ENCODE peak calls at places on chromosomes 12 and 14, in seven cellular contexts. W is fibroblast of gingiva; E is neuronal stem cell; T is effector memory CD4-positive, alpha-beta T cell; V is AG04450; F is HT-29; N is HT1080. I is an unnamed sample.

GRCh38 chr14:34368115-34368970 is 93.7 kb downstream of the SPTSSA start:
- DNase-seq in W (peak), E (no peak), T (no peak), V (no peak), F (peak), N (no peak), I (no peak)

GRCh38 chr12:203462-204260 is 10.3 kb downstream of the SLC6A12 start:
- DNase-seq in W (no peak), E (peak), T (no peak), V (no peak), F (no peak), N (no peak), I (no peak)

GRCh38 chr12:109701064-109701463 is 12.6 kb upstream of the FAM222A start:
- DNase-seq in W (no peak), E (no peak), T (no peak), V (no peak), F (no peak), N (no peak), I (no peak)

GRCh38 chr12:132176920-132177551 is 32.8 kb downstream of the NOC4L start:
- DNase-seq in W (no peak), E (no peak), T (no peak), V (no peak), F (no peak), N (no peak), I (no peak)

GRCh38 chr12:132398386-132398991 is 69.1 kb upstream of the GALNT9 start:
- DNase-seq in W (no peak), E (no peak), T (no peak), V (no peak), F (no peak), N (no peak), I (no peak)

GRCh38 chr12:58367041-58367440 is 425.7 kb downstream of the ATP23 start:
- DNase-seq in W (no peak), E (no peak), T (no peak), V (no peak), F (no peak), N (no peak), I (no peak)

GRCh38 chr12:87988534-87988933 is 40.7 kb downstream of the C12orf50 start:
- DNase-seq in W (no peak), E (no peak), T (no peak), V (no peak), F (no peak), N (no peak), I (no peak)

GRCh38 chr12:80190001-80190400 is 90.7 kb downstream of the OTOGL start:
- DNase-seq in W (no peak), E (no peak), T (no peak), V (no peak), F (no peak), N (no peak), I (no peak)

GRCh38 chr12:11545438-11546330 is 103.8 kb upstream of the ETV6 start:
- DNase-seq in W (no peak), E (no peak), T (peak), V (no peak), F (no peak), N (peak), I (no peak)

GRCh38 chr14:55850803-55851202 is 267.4 kb upstream of the PELI2 start:
- DNase-seq in W (peak), E (no peak), T (no peak), V (no peak), F (no peak), N (peak), I (no peak)

GRCh38 chr12:60489071-60489470 is 893.2 kb downstream of the SLC16A7 start:
- DNase-seq in W (no peak), E (no peak), T (no peak), V (no peak), F (no peak), N (no peak), I (peak)

GRCh38 chr14:74913986-74914573 is 9.0 kb downstream of the RPS6KL1 start:
- DNase-seq in W (peak), E (peak), T (no peak), V (peak), F (peak), N (peak), I (no peak)

GRCh38 chr12:102638777-102639176 is 158.4 kb upstream of the IGF1 start:
- DNase-seq in W (no peak), E (no peak), T (no peak), V (no peak), F (no peak), N (peak), I (no peak)

GRCh38 chr14:104135121-104135903 is 3.1 kb upstream of the KIF26A start:
- DNase-seq in W (no peak), E (no peak), T (no peak), V (no peak), F (no peak), N (no peak), I (no peak)

GRCh38 chr12:27342551-27342950 is 9.9 kb downstream of the BMAL2 start:
- DNase-seq in W (no peak), E (no peak), T (no peak), V (no peak), F (no peak), N (peak), I (no peak)

GRCh38 chr14:39841088-39841487 is 408.9 kb upstream of the FBXO33 start:
- DNase-seq in W (peak), E (no peak), T (no peak), V (no peak), F (no peak), N (peak), I (no peak)

GRCh38 chr14:99670361-99671229 is 13.5 kb upstream of the CYP46A1 start:
- DNase-seq in W (peak), E (peak), T (no peak), V (no peak), F (no peak), N (no peak), I (no peak)

I was measured in AG04449.